ENCODE peak calls at places on chromosome 2, in ten cellular contexts. R, L, U, S, X, Z, E, N, K and W are unnamed samples.

GRCh38 chr2:72139871-72140620 is 7.6 kb downstream of the CYP26B1 start:
- DNase-seq in N (no peak), S (no peak), U (no peak), Z (no peak), L (no peak), E (no peak), X (no peak), K (no peak), R (no peak), W (no peak)

GRCh38 chr2:99949963-99950362 is 192.4 kb downstream of the AFF3 start:
- DNase-seq in K (no peak), Z (no peak), E (no peak), U (no peak), S (no peak), L (no peak), N (no peak), X (no peak), R (no peak), W (no peak)

GRCh38 chr2:46999857-47000678 is 84.5 kb upstream of the MCFD2 start:
- DNase-seq in U (no peak), S (no peak), Z (no peak), N (no peak), E (no peak), R (no peak), K (no peak), L (no peak), X (no peak), W (no peak)

GRCh38 chr2:35409762-35410161 is 945.8 kb upstream of the CRIM1 start:
- DNase-seq in L (no peak), S (no peak), K (no peak), N (no peak), U (no peak), R (no peak), X (no peak), E (no peak), Z (no peak), W (no peak)

GRCh38 chr2:216777637-216778273 is 82.1 kb downstream of the TNP1 start:
- DNase-seq in U (peak), Z (peak), X (peak), K (no peak), L (peak), N (peak), S (peak), E (no peak), R (peak), W (peak)

GRCh38 chr2:148794558-148794957 is 80.5 kb upstream of the KIF5C start:
- DNase-seq in K (no peak), U (no peak), L (peak), R (no peak), E (no peak), N (no peak), S (no peak), Z (peak), X (no peak), W (no peak)

GRCh38 chr2:235500761-235501662 is 7.2 kb downstream of the AGAP1 start:
- DNase-seq in E (no peak), N (no peak), Z (peak), L (peak), S (no peak), K (no peak), U (no peak), X (peak), R (peak), W (peak)

GRCh38 chr2:150145312-150145711 is 342.2 kb downstream of the RND3 start:
- DNase-seq in S (no peak), Z (no peak), U (no peak), X (no peak), L (no peak), N (no peak), R (no peak), E (no peak), K (no peak), W (no peak)

GRCh38 chr2:86443601-86444000 is 2.4 kb downstream of the KDM3A start:
- DNase-seq in R (no peak), X (no peak), N (no peak), U (no peak), E (no peak), S (no peak), K (no peak), L (no peak), Z (no peak), W (no peak)